ENCODE peak calls at places on chromosome 18, in seven cellular contexts. O, I, X, T, E, Y and W are unnamed samples.

GRCh38 chr18:45841060-45841764 is 15.7 kb downstream of the SIGLEC15 start:
- DNase-seq in I (no peak), O (peak; percentile 67), X (no peak), T (no peak), Y (no peak), E (no peak), W (no peak)

GRCh38 chr18:60100805-60101204 is 201.0 kb downstream of the PMAIP1 start:
- DNase-seq in Y (no peak), E (no peak), X (no peak), O (no peak), T (no peak), I (no peak), W (no peak)

GRCh38 chr18:48801728-48802542 is 148.8 kb downstream of the SMAD7 start:
- DNase-seq in I (no peak), O (peak; percentile 72), T (no peak), X (peak; percentile 35), E (no peak), Y (no peak), W (no peak)

GRCh38 chr18:58341913-58342312 is 287.0 kb downstream of the ALPK2 start:
- DNase-seq in E (no peak), O (no peak), X (no peak), I (no peak), T (no peak), Y (no peak), W (peak; percentile 21)

GRCh38 chr18:34977787-34978532 is 63.3 kb upstream of the MAPRE2 start:
- DNase-seq in Y (no peak), I (peak; percentile 84), E (peak; percentile 34), X (peak; percentile 65), O (peak; percentile 91), T (no peak), W (no peak)

GRCh38 chr18:56083889-56084288 is 495.9 kb upstream of the TCF4 start:
- DNase-seq in E (no peak), X (no peak), O (no peak), T (no peak), Y (no peak), I (peak; percentile 28), W (no peak)

GRCh38 chr18:34707670-34708069 is 2.4 kb upstream of the DTNA start:
- DNase-seq in E (peak; percentile 92), T (peak; percentile 67), O (no peak), Y (peak; percentile 70), X (no peak), I (peak; percentile 33), W (no peak)

GRCh38 chr18:80245781-80246655 is 1.3 kb downstream of the PARD6G start:
- DNase-seq in E (no peak), X (no peak), I (peak; percentile 77), T (no peak), Y (no peak), O (no peak), W (no peak)

GRCh38 chr18:10454800-10455550 is 540 bp downstream of the APCDD1 start:
- DNase-seq in E (peak; percentile 4), X (peak; percentile 44), I (peak; percentile 66), Y (no peak), O (no peak), T (no peak), W (peak; percentile 91)

GRCh38 chr18:61669320-61669719 is 223.5 kb downstream of the RNF152 start:
- DNase-seq in I (no peak), Y (no peak), T (no peak), E (no peak), O (no peak), X (no peak), W (no peak)

GRCh38 chr18:21315741-21316187 is 73.7 kb downstream of the GREB1L start:
- DNase-seq in T (no peak), I (peak; percentile 78), Y (peak; percentile 28), O (no peak), E (no peak), X (no peak), W (no peak)

GRCh38 chr18:48848641-48849143 is 102.1 kb downstream of the SMAD7 start:
- DNase-seq in X (no peak), Y (no peak), T (no peak), I (no peak), E (peak; percentile 93), O (no peak), W (no peak)

GRCh38 chr18:27608742-27609141 is 423.6 kb upstream of the CHST9 start:
- DNase-seq in T (no peak), E (peak; percentile 11), X (no peak), O (no peak), I (peak; percentile 50), Y (no peak), W (no peak)

GRCh38 chr18:10318686-10318960 is 135.8 kb upstream of the APCDD1 start:
- DNase-seq in I (peak; percentile 8), E (no peak), X (no peak), T (no peak), O (no peak), Y (no peak), W (no peak)

GRCh38 chr18:61727241-61727640 is 165.6 kb downstream of the RNF152 start:
- DNase-seq in Y (no peak), O (no peak), X (no peak), T (no peak), E (no peak), I (no peak), W (no peak)

GRCh38 chr18:4544131-4544530 is 89.0 kb upstream of the DLGAP1 start:
- DNase-seq in T (no peak), O (no peak), E (no peak), Y (no peak), I (no peak), X (no peak), W (no peak)

GRCh38 chr18:9619990-9620389 is 5.6 kb upstream of the PPP4R1 start:
- DNase-seq in Y (no peak), E (no peak), X (no peak), T (no peak), O (peak; percentile 74), I (no peak), W (no peak)

GRCh38 chr18:5604778-5605177 is 61.0 kb upstream of the EPB41L3 start:
- DNase-seq in E (no peak), I (peak; percentile 26), O (no peak), Y (no peak), T (no peak), X (no peak), W (no peak)

GRCh38 chr18:72013512-72013911 is 530.6 kb downstream of the CBLN2 start:
- DNase-seq in Y (no peak), E (no peak), T (no peak), X (no peak), I (peak; percentile 0), O (no peak), W (no peak)

GRCh38 chr18:27769152-27769551 is 407.8 kb downstream of the CDH2 start:
- DNase-seq in O (no peak), X (no peak), I (no peak), Y (no peak), E (no peak), T (no peak), W (no peak)

GRCh38 chr18:42484648-42485047 is 529.6 kb downstream of the PIK3C3 start:
- DNase-seq in X (no peak), E (no peak), Y (no peak), T (no peak), O (no peak), I (no peak), W (no peak)

GRCh38 chr18:42474577-42474976 is 519.5 kb downstream of the PIK3C3 start:
- DNase-seq in T (no peak), O (no peak), E (no peak), I (no peak), X (no peak), Y (no peak), W (no peak)

GRCh38 chr18:42477261-42477660 is 522.2 kb downstream of the PIK3C3 start:
- DNase-seq in Y (no peak), E (no peak), T (no peak), I (no peak), O (no peak), X (no peak), W (no peak)

GRCh38 chr18:42486296-42486695 is 531.3 kb downstream of the PIK3C3 start:
- DNase-seq in I (no peak), X (no peak), T (no peak), Y (no peak), E (no peak), O (no peak), W (no peak)

GRCh38 chr18:42480521-42480920 is 525.5 kb downstream of the PIK3C3 start:
- DNase-seq in Y (no peak), E (no peak), O (no peak), X (no peak), T (no peak), I (no peak), W (peak; percentile 50)
- H3K4me1 ChIP-seq in Y (no peaks in the 10 kb centered on the region), E (no peaks in the 10 kb centered on the region), O (no peaks in the 10 kb centered on the region), X (no peaks in the 10 kb centered on the region), T (no peaks in the 10 kb centered on the region), I (no peaks in the 10 kb centered on the region), W (no peaks in the 10 kb centered on the region)

DNA sequence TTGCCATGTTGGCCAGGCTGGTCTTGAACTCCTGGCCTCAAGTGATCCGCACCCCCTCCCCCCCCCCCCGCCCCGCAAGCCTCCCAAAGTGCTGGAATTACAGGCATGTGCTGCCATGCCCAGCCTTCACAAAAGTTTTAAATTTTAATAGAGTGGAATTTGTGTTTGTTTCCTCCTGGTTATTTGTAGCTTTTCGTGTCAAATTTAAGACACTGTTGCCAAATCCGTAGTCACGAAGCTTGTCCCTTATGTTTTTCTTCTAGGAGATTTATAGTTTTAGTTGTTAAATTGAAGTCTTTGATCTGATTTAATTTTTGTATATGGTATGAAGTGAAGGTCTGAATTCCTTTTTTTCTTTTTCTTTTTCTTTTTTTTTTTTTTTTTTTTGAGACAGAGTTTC is 14.7 kb downstream of the ZNF236 start:
- DNase-seq in X (no peak), T (no peak), Y (no peak), I (no peak), O (no peak), E (no peak), W (no peak)
- H3K27ac ChIP-seq in X (no peak overlapping the region), T (peak overlapping the region; percentile 86), Y (no peak overlapping the region), I (no peak overlapping the region), O (no peak overlapping the region), E (no peak overlapping the region), W (no peak overlapping the region)

DNA sequence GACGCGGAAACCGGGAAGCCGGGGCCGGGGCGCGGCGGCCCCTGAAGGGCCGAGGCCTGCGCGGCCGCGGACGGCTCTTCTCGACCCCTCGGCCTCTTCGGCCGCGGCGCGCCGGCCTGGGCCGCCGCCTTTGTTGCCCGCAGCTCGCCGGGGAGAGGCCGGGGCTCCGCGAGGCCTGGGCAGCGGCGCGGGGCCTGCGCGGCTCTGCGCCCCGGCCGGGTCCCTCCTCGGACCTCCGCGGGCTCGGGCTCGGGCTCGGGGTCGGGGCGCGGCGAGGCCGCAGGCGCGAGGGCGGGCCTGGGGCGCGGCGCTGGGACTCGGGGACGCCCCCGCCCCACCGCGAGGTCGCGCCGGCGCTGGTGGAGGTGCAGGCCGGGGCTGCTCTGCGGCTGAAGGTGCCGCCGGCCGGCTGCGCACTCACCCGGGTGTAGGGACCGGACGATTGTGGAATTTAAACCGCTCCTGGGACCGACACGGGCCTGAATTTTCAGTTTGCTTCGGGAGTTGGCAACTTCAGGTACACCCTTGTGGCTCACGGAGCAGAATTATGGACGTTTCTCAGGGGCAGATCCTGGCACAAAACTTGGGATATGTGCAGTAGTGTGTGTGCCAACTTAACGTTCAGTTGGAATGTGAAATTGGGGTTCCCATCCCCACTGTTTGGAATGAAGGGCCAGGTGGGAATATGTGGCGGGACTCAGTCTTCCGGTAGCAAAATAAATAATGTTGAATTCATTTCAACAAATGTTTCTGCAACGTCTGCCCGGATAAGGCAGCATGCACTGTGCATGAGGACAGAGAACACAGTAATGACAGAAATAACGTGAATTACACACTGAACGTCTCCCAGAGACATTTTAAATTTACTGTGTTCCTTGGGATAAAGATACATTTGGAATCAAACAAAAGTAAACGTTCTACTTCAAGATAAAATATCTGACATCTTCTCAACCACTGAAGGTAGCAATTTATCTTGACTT is 796 bp downstream of the SOCS6 start:
- DNase-seq in E (peak; percentile 51), I (peak; percentile 67), X (peak; percentile 42), O (no peak), Y (no peak), T (no peak), W (no peak)
- TF ChIP-seq POLR2AphosphoS5 in E (no peak), I (no peak), X (no peak), O (no peak), Y (no peak), T (no peak), W (no peak)

GRCh38 chr18:75201273-75201898 is 7.6 kb downstream of the PTGR3 start:
- DNase-seq in Y (no peak), X (peak; percentile 68), T (no peak), I (no peak), E (peak; percentile 78), O (no peak), W (no peak)
- H3K4me1 ChIP-seq in Y (no peaks in the 10 kb centered on the region), X (peaks cover 80% of the 10 kb centered on the region), T (peaks cover 22% of the 10 kb centered on the region), I (peaks cover 16% of the 10 kb centered on the region), E (peaks cover 33% of the 10 kb centered on the region), O (peaks cover 26% of the 10 kb centered on the region), W (peaks cover 86% of the 10 kb centered on the region)